ENCODE peak calls at places on chromosomes 6 and 20, in six cellular contexts. M is GM12864, F is body of pancreas, K is astrocyte of the spinal cord, H is WERI-Rb-1, D is heart left ventricle. B is an unnamed sample.

GRCh38 chr6:21905531-21905930 is 312.0 kb downstream of the SOX4 start:
- DNase-seq in M (no peak), F (no peak), K (no peak), H (no peak), D (no peak), B (no peak)

GRCh38 chr20:47568019-47568418 is 66.3 kb downstream of the NCOA3 start:
- DNase-seq in M (no peak), F (peak), K (peak), H (no peak), D (peak), B (peak)

GRCh38 chr6:142728367-142728766 is 216.6 kb downstream of the HIVEP2 start:
- DNase-seq in M (no peak), F (no peak), K (no peak), H (no peak), D (no peak), B (no peak)

GRCh38 chr6:146957443-146957842 is 246.8 kb upstream of the STXBP5 start:
- DNase-seq in M (no peak), F (no peak), K (no peak), H (no peak), D (no peak), B (no peak)

GRCh38 chr20:35257175-35257909 is 20.6 kb downstream of the MMP24OS start:
- DNase-seq in M (no peak), F (no peak), K (peak), H (no peak), D (no peak), B (peak)

GRCh38 chr6:31874084-31874670 is 4.6 kb downstream of the SLC44A4 start:
- DNase-seq in M (no peak), F (no peak), K (no peak), H (no peak), D (no peak), B (no peak)

GRCh38 chr20:25053207-25054132 is 4.5 kb downstream of the ACSS1 start:
- DNase-seq in M (no peak), F (peak), K (peak), H (no peak), D (peak), B (no peak)

GRCh38 chr20:37945034-37945660 is 42.2 kb downstream of the VSTM2L start:
- DNase-seq in M (no peak), F (no peak), K (no peak), H (no peak), D (no peak), B (no peak)

GRCh38 chr6:124879110-124879991 is 82.9 kb upstream of the RNF217 start:
- DNase-seq in M (no peak), F (no peak), K (no peak), H (no peak), D (no peak), B (no peak)

GRCh38 chr20:63372971-63373885 is 12.1 kb upstream of the CHRNA4 start:
- DNase-seq in M (no peak), F (no peak), K (no peak), H (peak), D (no peak), B (no peak)

GRCh38 chr6:129131282-129131681 is 248.3 kb downstream of the LAMA2 start:
- DNase-seq in M (no peak), F (no peak), K (peak), H (no peak), D (peak), B (no peak)

GRCh38 chr6:142842423-142843261 is 102.3 kb downstream of the HIVEP2 start:
- DNase-seq in M (peak), F (no peak), K (peak), H (no peak), D (no peak), B (no peak)

GRCh38 chr6:5950448-5950847 is 56.3 kb downstream of the NRN1 start:
- DNase-seq in M (no peak), F (no peak), K (peak), H (peak), D (peak), B (no peak)

GRCh38 chr20:17653835-17654648 is 28.0 kb downstream of the RRBP1 start:
- DNase-seq in M (no peak), F (no peak), K (no peak), H (no peak), D (no peak), B (no peak)

GRCh38 chr6:125839471-125839870 is 48.7 kb downstream of the NCOA7 start:
- DNase-seq in M (no peak), F (no peak), K (no peak), H (no peak), D (no peak), B (no peak)

GRCh38 chr6:27477318-27478013 is 4.6 kb upstream of the ZNF184 start:
- DNase-seq in M (no peak), F (no peak), K (no peak), H (peak), D (no peak), B (no peak)

GRCh38 chr6:169959129-169960002 is 207.9 kb downstream of the ERMARD start:
- DNase-seq in M (peak), F (peak), K (no peak), H (peak), D (peak), B (no peak)

GRCh38 chr6:11378639-11379038 is 146.2 kb upstream of the NEDD9 start:
- DNase-seq in M (no peak), F (no peak), K (no peak), H (no peak), D (no peak), B (no peak)

GRCh38 chr6:18379376-18380117 is 7.6 kb upstream of the RNF144B start:
- DNase-seq in M (no peak), F (no peak), K (no peak), H (no peak), D (no peak), B (no peak)

GRCh38 chr6:116218866-116219265 is 35.0 kb downstream of the TSPYL4 start:
- DNase-seq in M (no peak), F (no peak), K (no peak), H (no peak), D (no peak), B (no peak)

GRCh38 chr6:31305674-31306219 is 33.9 kb upstream of the HLA-C start:
- DNase-seq in M (no peak), F (no peak), K (no peak), H (no peak), D (no peak), B (no peak)

GRCh38 chr6:53527249-53527765 is 17.6 kb downstream of the GCLC start:
- DNase-seq in M (no peak), F (no peak), K (no peak), H (no peak), D (no peak), B (no peak)

GRCh38 chr6:143123081-143123480 is 62.4 kb downstream of the AIG1 start:
- DNase-seq in M (no peak), F (no peak), K (no peak), H (no peak), D (no peak), B (no peak)

GRCh38 chr6:147154454-147154853 is 49.8 kb upstream of the STXBP5 start:
- DNase-seq in M (no peak), F (no peak), K (peak), H (no peak), D (no peak), B (peak)

GRCh38 chr6:46628976-46629375 is 23.6 kb downstream of the CYP39A1 start:
- DNase-seq in M (no peak), F (no peak), K (no peak), H (no peak), D (no peak), B (no peak)

GRCh38 chr6:46629698-46630097 is 22.9 kb downstream of the CYP39A1 start:
- DNase-seq in M (no peak), F (no peak), K (no peak), H (no peak), D (no peak), B (no peak)

GRCh38 chr6:46626976-46627375 is 25.6 kb downstream of the CYP39A1 start:
- DNase-seq in M (no peak), F (no peak), K (no peak), H (no peak), D (no peak), B (no peak)

GRCh38 chr6:46628498-46628897 is 24.1 kb downstream of the CYP39A1 start:
- DNase-seq in M (no peak), F (no peak), K (no peak), H (no peak), D (no peak), B (no peak)

GRCh38 chr6:46626228-46626909 is 26.2 kb downstream of the CYP39A1 start:
- DNase-seq in M (peak), F (no peak), K (peak), H (no peak), D (no peak), B (no peak)
- H3K4me3 ChIP-seq in M (no peak), F (no peak), K (no peak), H (no peak), D (no peak), B (no peak)

GRCh38 chr20:3107464-3108025 is 23.0 kb upstream of the AVP start:
- DNase-seq in M (no peak), F (no peak), K (no peak), H (no peak), D (no peak), B (no peak)

GRCh38 chr20:3109350-3110302 is 25.1 kb upstream of the AVP start:
- DNase-seq in M (no peak), F (no peak), K (no peak), H (no peak), D (no peak), B (no peak)

GRCh38 chr20:3111995-3112394 is 27.5 kb upstream of the AVP start:
- DNase-seq in M (no peak), F (no peak), K (no peak), H (no peak), D (no peak), B (no peak)

GRCh38 chr20:3115190-3116107 is 30.9 kb upstream of the AVP start:
- DNase-seq in M (no peak), F (peak), K (peak), H (peak), D (no peak), B (peak)

GRCh38 chr20:3111507-3111906 is 27.0 kb upstream of the AVP start:
- DNase-seq in M (no peak), F (no peak), K (no peak), H (no peak), D (no peak), B (no peak)
- TF ChIP-seq CTCF in M (no peak), F (no peak), K (no peak), H (no peak), D (no peak), B (no peak)

GRCh38 chr20:7936735-7937078 is 3.6 kb downstream of the HAO1 start:
- DNase-seq in M (no peak), F (no peak), K (no peak), H (no peak), D (no peak), B (no peak)
- H3K4me3 ChIP-seq in M (no peak), F (no peak), K (no peak), H (no peak), D (no peak), B (no peak)

GRCh38 chr6:37546141-37546871 is 46.6 kb upstream of the CCDC167 start:
- DNase-seq in M (no peak), F (no peak), K (no peak), H (peak), D (no peak), B (no peak)
- TF ChIP-seq CTCF in M (no peak), F (no peak), K (no peak), H (peak), D (no peak), B (no peak)

GRCh38 chr6:29790626-29791025 is 37.0 kb upstream of the HLA-G start:
- DNase-seq in M (no peak), F (no peak), K (no peak), H (no peak), D (no peak), B (no peak)
- H3K4me3 ChIP-seq in M (no peak), F (no peak), K (no peak), H (no peak), D (no peak), B (no peak)

GRCh38 chr6:34511214-34511922 is 44.8 kb downstream of the SPDEF start:
- DNase-seq in M (no peak), F (no peak), K (no peak), H (no peak), D (no peak), B (no peak)

GRCh38 chr6:34506718-34507117 is 40.8 kb downstream of the PACSIN1 start:
- DNase-seq in M (no peak), F (no peak), K (no peak), H (no peak), D (no peak), B (no peak)

GRCh38 chr6:34509782-34510181 is 43.9 kb downstream of the PACSIN1 start:
- DNase-seq in M (no peak), F (no peak), K (no peak), H (no peak), D (no peak), B (no peak)

GRCh38 chr6:34510299-34510698 is 44.4 kb downstream of the PACSIN1 start:
- DNase-seq in M (no peak), F (no peak), K (no peak), H (no peak), D (no peak), B (no peak)

GRCh38 chr6:34508425-34508824 is 42.5 kb downstream of the PACSIN1 start:
- DNase-seq in M (no peak), F (no peak), K (no peak), H (no peak), D (no peak), B (no peak)
- TF ChIP-seq CTCF in M (no peak), F (no peak), K (no peak), H (no peak), D (no peak), B (no peak)

GRCh38 chr20:3167738-3168078 is 5.6 kb downstream of the LZTS3 start:
- DNase-seq in M (no peak), F (no peak), K (no peak), H (no peak), D (no peak), B (no peak)
- H3K4me3 ChIP-seq in M (no peak), F (peak), K (no peak), H (no peak), D (peak), B (no peak)

GRCh38 chr6:36443951-36444428 is 1.2 kb downstream of the KCTD20 start:
- DNase-seq in M (no peak), F (no peak), K (peak), H (peak), D (no peak), B (no peak)

GRCh38 chr6:36441307-36441894 is 1.3 kb downstream of the PXT1 start:
- DNase-seq in M (peak), F (peak), K (peak), H (peak), D (peak), B (peak)

GRCh38 chr6:36443498-36443844 is 671 bp downstream of the KCTD20 start:
- DNase-seq in M (no peak), F (no peak), K (peak), H (no peak), D (no peak), B (no peak)

GRCh38 chr6:36442083-36442670 is 477 bp downstream of the PXT1 start:
- DNase-seq in M (no peak), F (no peak), K (no peak), H (no peak), D (no peak), B (no peak)

GRCh38 chr6:36442671-36443497 is at the start of the genes KCTD20 and PXT1:
- DNase-seq in M (peak), F (peak), K (peak), H (peak), D (peak), B (no peak)
- TF ChIP-seq CTCF in M (no peak), F (peak), K (no peak), H (no peak), D (no peak), B (no peak)

GRCh38 chr6:42454428-42454791 is 2.7 kb upstream of the TRERF1 start:
- DNase-seq in M (no peak), F (peak), K (no peak), H (peak), D (peak), B (no peak)
- H3K4me3 ChIP-seq in M (no peak), F (no peak), K (no peak), H (peak), D (peak), B (no peak)

DNA sequence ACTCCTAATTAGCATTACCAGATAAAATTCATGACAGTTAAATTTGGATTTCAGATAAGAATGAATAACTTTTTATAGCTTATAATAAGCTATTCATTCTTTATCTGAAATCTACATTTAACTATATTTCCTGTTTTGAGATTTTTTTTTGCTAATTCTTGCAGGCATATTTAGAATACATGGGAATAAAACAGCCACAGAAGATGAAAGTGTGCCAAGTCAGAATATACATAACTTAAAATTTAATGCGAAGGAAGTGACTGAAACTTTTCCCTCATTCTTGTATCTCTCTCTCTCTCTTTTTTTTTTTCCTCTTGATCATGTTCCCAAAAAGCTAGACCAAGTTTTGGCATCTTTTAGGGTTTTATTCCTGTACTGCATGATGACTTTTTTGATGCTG is 205.4 kb downstream of the MYLK4 start:
- DNase-seq in M (no peak), F (no peak), K (no peak), H (no peak), D (no peak), B (no peak)
- TF ChIP-seq CTCF in M (no peak), F (no peak), K (no peak), H (no peak), D (no peak), B (no peak)